ENCODE peak calls at places on chromosomes 16 and 17, in four cellular contexts. One of them, this sample, is unnamed.

GRCh38 chr17:16286009-16286946 is 67.0 kb downstream of the CENPV start:
- DNase-seq in upper lobe of right lung: peak; percentile 88
- DNase-seq in prostate gland: peak; percentile 28
- DNase-seq in neuronal stem cell: peak; percentile 30
- DNase-seq in this sample: peak; percentile 86

GRCh38 chr16:27712251-27712711 is 162.3 kb downstream of the KATNIP start:
- DNase-seq in upper lobe of right lung: peak; percentile 34
- DNase-seq in prostate gland: no peak
- DNase-seq in neuronal stem cell: no peak
- DNase-seq in this sample: no peak

GRCh38 chr16:22141746-22142145 is 20.6 kb upstream of the SDR42E2 start:
- DNase-seq in upper lobe of right lung: no peak
- DNase-seq in prostate gland: no peak
- DNase-seq in neuronal stem cell: no peak
- DNase-seq in this sample: peak; percentile 22

GRCh38 chr17:1958134-1958881 is 66.8 kb downstream of the RTN4RL1 start:
- DNase-seq in upper lobe of right lung: no peak
- DNase-seq in prostate gland: no peak
- DNase-seq in neuronal stem cell: no peak
- DNase-seq in this sample: no peak

GRCh38 chr17:83149761-83150251 is 70.4 kb downstream of the METRNL start:
- DNase-seq in upper lobe of right lung: no peak
- DNase-seq in prostate gland: no peak
- DNase-seq in neuronal stem cell: no peak
- DNase-seq in this sample: no peak

GRCh38 chr17:33142703-33143299 is 150.3 kb downstream of the ASIC2 start:
- DNase-seq in upper lobe of right lung: no peak
- DNase-seq in prostate gland: no peak
- DNase-seq in neuronal stem cell: peak; percentile 67
- DNase-seq in this sample: no peak

GRCh38 chr16:78892925-78893324 is 707.6 kb downstream of the MAF start:
- DNase-seq in upper lobe of right lung: no peak
- DNase-seq in prostate gland: no peak
- DNase-seq in neuronal stem cell: no peak
- DNase-seq in this sample: no peak

GRCh38 chr16:19005561-19006445 is 22.1 kb downstream of the TMC7 start:
- DNase-seq in upper lobe of right lung: no peak
- DNase-seq in prostate gland: no peak
- DNase-seq in neuronal stem cell: no peak
- DNase-seq in this sample: peak; percentile 99

GRCh38 chr17:11705111-11705510 is 106.8 kb downstream of the DNAH9 start:
- DNase-seq in upper lobe of right lung: no peak
- DNase-seq in prostate gland: no peak
- DNase-seq in neuronal stem cell: no peak
- DNase-seq in this sample: peak; percentile 5

GRCh38 chr16:87192418-87193073 is 124.6 kb downstream of the C16orf95 start:
- DNase-seq in upper lobe of right lung: no peak
- DNase-seq in prostate gland: no peak
- DNase-seq in neuronal stem cell: no peak
- DNase-seq in this sample: no peak

GRCh38 chr17:53032861-53033271 is 789.9 kb upstream of the KIF2B start:
- DNase-seq in upper lobe of right lung: no peak
- DNase-seq in prostate gland: no peak
- DNase-seq in neuronal stem cell: peak; percentile 53
- DNase-seq in this sample: no peak

GRCh38 chr17:30274887-30275286 is 16.9 kb downstream of the BLMH start:
- DNase-seq in upper lobe of right lung: no peak
- DNase-seq in prostate gland: no peak
- DNase-seq in neuronal stem cell: no peak
- DNase-seq in this sample: no peak

GRCh38 chr16:85302018-85302847 is 190.0 kb upstream of the CIBAR2 start:
- DNase-seq in upper lobe of right lung: no peak
- DNase-seq in prostate gland: no peak
- DNase-seq in neuronal stem cell: no peak
- DNase-seq in this sample: no peak

GRCh38 chr16:81551141-81551808 is 106.7 kb downstream of the CMIP start:
- DNase-seq in upper lobe of right lung: peak; percentile 55
- DNase-seq in prostate gland: no peak
- DNase-seq in neuronal stem cell: no peak
- DNase-seq in this sample: no peak

GRCh38 chr16:89369266-89369895 is 121.0 kb downstream of the ANKRD11 start:
- DNase-seq in upper lobe of right lung: peak; percentile 42
- DNase-seq in prostate gland: no peak
- DNase-seq in neuronal stem cell: no peak
- DNase-seq in this sample: no peak

GRCh38 chr17:2259769-2260536 is 43.6 kb downstream of the SMG6 start:
- DNase-seq in upper lobe of right lung: no peak
- DNase-seq in prostate gland: no peak
- DNase-seq in neuronal stem cell: no peak
- DNase-seq in this sample: no peak

GRCh38 chr17:55175788-55176425 is 88.9 kb upstream of the HLF start:
- DNase-seq in upper lobe of right lung: no peak
- DNase-seq in prostate gland: no peak
- DNase-seq in neuronal stem cell: no peak
- DNase-seq in this sample: no peak

GRCh38 chr16:53756329-53756996 is 52.5 kb downstream of the FTO start:
- DNase-seq in upper lobe of right lung: no peak
- DNase-seq in prostate gland: no peak
- DNase-seq in neuronal stem cell: peak; percentile 72
- DNase-seq in this sample: no peak

GRCh38 chr17:19364699-19365498 is 2.4 kb upstream of the B9D1 start:
- DNase-seq in upper lobe of right lung: peak; percentile 54
- DNase-seq in prostate gland: no peak
- DNase-seq in neuronal stem cell: no peak
- DNase-seq in this sample: no peak

GRCh38 chr16:84482001-84482891 is 22.2 kb downstream of the MEAK7 start:
- DNase-seq in upper lobe of right lung: peak; percentile 63
- DNase-seq in prostate gland: no peak
- DNase-seq in neuronal stem cell: no peak
- DNase-seq in this sample: no peak

GRCh38 chr17:50973557-50974494 is 107.7 kb upstream of the TOB1 start:
- DNase-seq in upper lobe of right lung: no peak
- DNase-seq in prostate gland: no peak
- DNase-seq in neuronal stem cell: no peak
- DNase-seq in this sample: no peak

GRCh38 chr17:9959377-9959981 is 54.4 kb upstream of the RCVRN start:
- DNase-seq in upper lobe of right lung: peak; percentile 61
- DNase-seq in prostate gland: peak; percentile 19
- DNase-seq in neuronal stem cell: peak; percentile 67
- DNase-seq in this sample: peak; percentile 55

GRCh38 chr16:79757163-79757562 is 156.6 kb upstream of the MAF start:
- DNase-seq in upper lobe of right lung: no peak
- DNase-seq in prostate gland: no peak
- DNase-seq in neuronal stem cell: no peak
- DNase-seq in this sample: no peak

GRCh38 chr17:79984877-79985276 is 50.8 kb downstream of the TBC1D16 start:
- DNase-seq in upper lobe of right lung: peak; percentile 22
- DNase-seq in prostate gland: no peak
- DNase-seq in neuronal stem cell: no peak
- DNase-seq in this sample: no peak

GRCh38 chr17:38598536-38598935 is 7.2 kb downstream of the SRCIN1 start:
- DNase-seq in upper lobe of right lung: no peak
- DNase-seq in prostate gland: peak; percentile 36
- DNase-seq in neuronal stem cell: peak; percentile 87
- DNase-seq in this sample: peak; percentile 65

GRCh38 chr17:80943346-80944145 is 48.1 kb upstream of the CHMP6 start:
- DNase-seq in upper lobe of right lung: peak; percentile 46
- DNase-seq in prostate gland: no peak
- DNase-seq in neuronal stem cell: no peak
- DNase-seq in this sample: no peak

GRCh38 chr16:90047714-90048346 is 28.6 kb upstream of the DBNDD1 start:
- DNase-seq in upper lobe of right lung: no peak
- DNase-seq in prostate gland: no peak
- DNase-seq in neuronal stem cell: no peak
- DNase-seq in this sample: no peak

GRCh38 chr16:73912311-73912710 is 384.3 kb upstream of the PSMD7 start:
- DNase-seq in upper lobe of right lung: no peak
- DNase-seq in prostate gland: no peak
- DNase-seq in neuronal stem cell: no peak
- DNase-seq in this sample: no peak

GRCh38 chr16:53056528-53056881 is 1.7 kb downstream of the CHD9 start:
- DNase-seq in upper lobe of right lung: no peak
- DNase-seq in prostate gland: no peak
- DNase-seq in neuronal stem cell: no peak
- DNase-seq in this sample: peak; percentile 59

GRCh38 chr16:24845726-24846547 is at the start of gene SLC5A11:
- DNase-seq in upper lobe of right lung: no peak
- DNase-seq in prostate gland: no peak
- DNase-seq in neuronal stem cell: no peak
- DNase-seq in this sample: no peak

GRCh38 chr16:8712589-8713361 is 38.4 kb downstream of the ABAT start:
- DNase-seq in upper lobe of right lung: no peak
- DNase-seq in prostate gland: no peak
- DNase-seq in neuronal stem cell: peak; percentile 62
- DNase-seq in this sample: no peak

GRCh38 chr17:55144518-55144917 is 120.2 kb upstream of the HLF start:
- DNase-seq in upper lobe of right lung: no peak
- DNase-seq in prostate gland: no peak
- DNase-seq in neuronal stem cell: no peak
- DNase-seq in this sample: no peak

GRCh38 chr16:55273959-55274358 is 50.0 kb upstream of the IRX6 start:
- DNase-seq in upper lobe of right lung: no peak
- DNase-seq in prostate gland: no peak
- DNase-seq in neuronal stem cell: no peak
- DNase-seq in this sample: no peak
- H3K27me3 ChIP-seq in upper lobe of right lung: no peaks in the 10 kb centered on the region
- H3K27me3 ChIP-seq in prostate gland: no peaks in the 10 kb centered on the region
- H3K27me3 ChIP-seq in neuronal stem cell: no peaks in the 10 kb centered on the region
- H3K27me3 ChIP-seq in this sample: peaks cover 7% of the 10 kb centered on the region

DNA sequence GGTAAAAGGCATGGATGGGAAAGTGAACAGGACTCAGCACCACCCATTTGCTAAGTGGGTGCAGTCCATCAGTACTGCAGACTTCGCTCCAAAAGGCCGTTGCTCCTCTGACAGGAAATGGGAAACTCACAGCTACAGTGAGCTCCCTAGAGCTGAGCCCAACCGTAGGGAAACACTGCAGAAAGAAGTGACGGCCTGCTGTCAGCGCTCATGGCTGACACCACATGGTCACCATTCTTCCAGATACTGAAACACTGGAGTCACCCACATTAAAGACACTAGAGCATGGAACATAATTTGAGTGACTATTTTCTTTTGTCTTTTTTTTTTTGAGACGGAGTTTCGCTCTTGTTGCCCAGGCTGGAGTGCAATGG is 31.9 kb downstream of the UBE2O start:
- DNase-seq in upper lobe of right lung: no peak
- DNase-seq in prostate gland: no peak
- DNase-seq in neuronal stem cell: no peak
- DNase-seq in this sample: no peak
- H3K4me3 ChIP-seq in upper lobe of right lung: no peak overlapping the region
- H3K4me3 ChIP-seq in prostate gland: no peak overlapping the region
- H3K4me3 ChIP-seq in neuronal stem cell: no peak overlapping the region
- H3K4me3 ChIP-seq in this sample: no peak overlapping the region

DNA sequence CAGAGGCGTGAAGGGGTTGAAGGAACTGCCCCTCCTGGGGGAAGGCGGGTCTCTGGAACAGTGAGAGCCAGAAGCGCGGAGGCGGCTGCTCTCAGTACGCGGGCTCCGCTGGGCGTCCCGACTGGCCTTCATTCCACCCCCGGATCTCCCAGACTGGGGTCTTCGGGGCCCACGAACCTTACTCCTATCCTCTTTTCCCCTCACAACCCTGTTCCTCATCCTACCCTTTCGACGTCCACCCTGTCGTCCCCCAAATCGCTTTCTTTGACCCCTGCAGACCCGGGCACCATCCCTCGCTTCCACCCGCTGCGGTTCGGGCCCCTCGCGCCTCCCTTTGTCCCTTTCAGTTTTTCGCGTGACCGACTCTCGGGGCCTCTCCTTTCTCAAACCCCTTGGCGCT is 2114.6 kb downstream of the TP53TG3F start:
- DNase-seq in upper lobe of right lung: no peak
- DNase-seq in prostate gland: no peak
- DNase-seq in neuronal stem cell: no peak
- DNase-seq in this sample: no peak
- H3K9me3 ChIP-seq in upper lobe of right lung: no peaks in the 10 kb centered on the region
- H3K9me3 ChIP-seq in prostate gland: no peaks in the 10 kb centered on the region
- H3K9me3 ChIP-seq in neuronal stem cell: no peaks in the 10 kb centered on the region
- H3K9me3 ChIP-seq in this sample: no peaks in the 10 kb centered on the region

DNA sequence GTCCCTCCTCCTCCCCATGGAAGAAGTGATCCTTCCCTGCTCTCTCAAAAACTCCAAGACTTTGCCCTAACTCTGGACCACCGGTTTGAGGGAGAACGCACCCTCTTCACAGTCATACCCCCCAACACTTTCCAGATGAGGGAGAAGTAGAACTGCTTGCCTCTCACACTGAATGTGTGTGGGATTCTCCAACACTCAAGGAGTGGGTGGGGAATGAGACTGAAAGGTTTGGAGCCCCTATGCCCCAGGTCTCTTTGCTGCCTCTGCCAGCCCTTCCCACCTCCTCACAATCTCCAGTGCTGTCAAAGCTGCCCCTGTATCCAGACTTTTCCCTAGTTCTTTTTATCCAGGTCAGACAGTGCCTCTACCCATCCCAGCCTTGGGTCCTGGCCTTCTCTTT is 11.4 kb downstream of the HOXB4 start:
- DNase-seq in upper lobe of right lung: no peak
- DNase-seq in prostate gland: no peak
- DNase-seq in neuronal stem cell: no peak
- DNase-seq in this sample: no peak
- H3K27me3 ChIP-seq in upper lobe of right lung: peaks cover 60% of the 10 kb centered on the region
- H3K27me3 ChIP-seq in prostate gland: peaks cover 6% of the 10 kb centered on the region
- H3K27me3 ChIP-seq in neuronal stem cell: peaks cover 99% of the 10 kb centered on the region
- H3K27me3 ChIP-seq in this sample: no peaks in the 10 kb centered on the region

DNA sequence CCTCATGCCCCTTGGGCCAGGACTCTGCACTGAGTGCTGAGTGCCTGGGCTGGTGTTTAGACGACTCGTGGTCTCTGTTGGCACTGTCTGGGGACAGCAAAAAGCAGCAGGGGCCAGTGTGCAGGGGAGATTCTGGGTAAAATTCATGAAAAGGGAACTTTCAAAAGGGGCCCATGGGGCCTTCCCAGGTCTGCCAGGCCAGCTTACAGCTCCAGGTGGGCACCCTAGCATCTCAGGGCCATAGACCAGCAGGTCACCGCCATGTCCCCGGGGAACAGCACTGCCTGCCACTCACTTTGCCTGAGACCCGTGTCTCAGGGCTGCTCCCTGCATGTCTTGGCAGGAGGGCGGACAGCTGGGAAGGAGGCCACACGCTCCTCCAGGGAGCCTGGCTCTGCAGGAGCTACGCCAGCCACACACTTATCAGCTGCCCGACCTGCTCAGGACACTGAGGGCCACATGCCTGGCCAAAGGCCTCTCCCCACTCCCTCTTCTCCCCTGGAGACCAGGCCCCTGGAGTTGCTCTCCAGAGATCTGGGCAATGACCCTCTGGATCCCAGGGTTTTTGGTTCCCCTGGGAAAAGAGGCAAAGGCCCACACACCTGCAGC is 8.8 kb upstream of the FASN start:
- DNase-seq in upper lobe of right lung: peak; percentile 74
- DNase-seq in prostate gland: no peak
- DNase-seq in neuronal stem cell: no peak
- DNase-seq in this sample: no peak
- H3K4me3 ChIP-seq in upper lobe of right lung: peak overlapping the region; percentile 41
- H3K4me3 ChIP-seq in prostate gland: no peak overlapping the region
- H3K4me3 ChIP-seq in neuronal stem cell: no peak overlapping the region
- H3K4me3 ChIP-seq in this sample: no peak overlapping the region

GRCh38 chr16:3413730-3414379 is 12.8 kb downstream of the ZNF174 start:
- DNase-seq in upper lobe of right lung: no peak
- DNase-seq in prostate gland: no peak
- DNase-seq in neuronal stem cell: no peak
- DNase-seq in this sample: no peak
- H3K9me3 ChIP-seq in upper lobe of right lung: peaks cover 50% of the 10 kb centered on the region
- H3K9me3 ChIP-seq in prostate gland: peaks cover 1% of the 10 kb centered on the region
- H3K9me3 ChIP-seq in neuronal stem cell: peaks cover 35% of the 10 kb centered on the region
- H3K9me3 ChIP-seq in this sample: peaks cover 53% of the 10 kb centered on the region

This sample was measured in MG63.